ENCODE peak calls at places on chromosomes 12 and 14, in five cellular contexts. Z is substantia nigra; Y is colonic mucosa; E is A549; A is CD8-positive, alpha-beta memory T cell. G is an unnamed sample.
A peak's percentile ranks its signal among the peaks of the same experiment; 100 is the strongest.

GRCh38 chr14:35858521-35859209 is 32.5 kb downstream of the BRMS1L start:
- DNase-seq in Z (no peak), Y (no peak), E (no peak), A (no peak), G (no peak)

GRCh38 chr14:103395245-103395644 is 10.0 kb downstream of the MARK3 start:
- DNase-seq in Z (no peak), Y (no peak), E (no peak), A (peak; percentile 39), G (no peak)

GRCh38 chr14:99201351-99202073 is 70.5 kb downstream of the BCL11B start:
- DNase-seq in Z (no peak), Y (no peak), E (peak; percentile 21), A (peak; percentile 63), G (no peak)

GRCh38 chr14:60594077-60594476 is 55.2 kb downstream of the SIX1 start:
- DNase-seq in Z (no peak), Y (no peak), E (no peak), A (no peak), G (no peak)

GRCh38 chr14:105588236-105588860 is 62.0 kb downstream of the TMEM121 start:
- DNase-seq in Z (no peak), Y (no peak), E (no peak), A (no peak), G (no peak)

GRCh38 chr12:75452675-75453330 is 27.8 kb upstream of the GLIPR1 start:
- DNase-seq in Z (no peak), Y (no peak), E (peak; percentile 8), A (no peak), G (no peak)

GRCh38 chr14:95507701-95508103 is 8.7 kb downstream of the SYNE3 start:
- DNase-seq in Z (no peak), Y (no peak), E (no peak), A (no peak), G (no peak)

GRCh38 chr14:39576726-39577125 is 144.5 kb upstream of the FBXO33 start:
- DNase-seq in Z (no peak), Y (no peak), E (no peak), A (no peak), G (no peak)

GRCh38 chr14:85508863-85509262 is 21.1 kb upstream of the FLRT2 start:
- DNase-seq in Z (no peak), Y (no peak), E (no peak), A (no peak), G (no peak)

GRCh38 chr14:55979096-55979495 is 139.1 kb upstream of the PELI2 start:
- DNase-seq in Z (no peak), Y (no peak), E (no peak), A (no peak), G (no peak)

GRCh38 chr12:116310082-116310481 is 32.6 kb upstream of the MED13L start:
- DNase-seq in Z (no peak), Y (no peak), E (no peak), A (no peak), G (no peak)
- H3K27ac ChIP-seq in Z (no peak overlapping the region), Y (no peak overlapping the region), E (no peak overlapping the region), A (no peak overlapping the region), G (no peak overlapping the region)

GRCh38 chr12:94225924-94226630 is 77.7 kb downstream of the PLXNC1 start:
- DNase-seq in Z (no peak), Y (no peak), E (no peak), A (no peak), G (no peak)
- H3K27ac ChIP-seq in Z (no peak overlapping the region), Y (no peak overlapping the region), E (no peak overlapping the region), A (no peak overlapping the region), G (no peak overlapping the region)

GRCh38 chr12:7129647-7130536 is at the start of gene CLSTN3:
- DNase-seq in Z (peak; percentile 58), Y (peak; percentile 79), E (no peak), A (peak; percentile 84), G (peak; percentile 52)
- H3K27ac ChIP-seq in Z (peak within 1 kb of the TSS; percentile 64), Y (peak within 1 kb of the TSS; percentile 15), E (no peak within 1 kb of the TSS), A (peak within 1 kb of the TSS; percentile 85), G (peak within 1 kb of the TSS; percentile 76)

DNA sequence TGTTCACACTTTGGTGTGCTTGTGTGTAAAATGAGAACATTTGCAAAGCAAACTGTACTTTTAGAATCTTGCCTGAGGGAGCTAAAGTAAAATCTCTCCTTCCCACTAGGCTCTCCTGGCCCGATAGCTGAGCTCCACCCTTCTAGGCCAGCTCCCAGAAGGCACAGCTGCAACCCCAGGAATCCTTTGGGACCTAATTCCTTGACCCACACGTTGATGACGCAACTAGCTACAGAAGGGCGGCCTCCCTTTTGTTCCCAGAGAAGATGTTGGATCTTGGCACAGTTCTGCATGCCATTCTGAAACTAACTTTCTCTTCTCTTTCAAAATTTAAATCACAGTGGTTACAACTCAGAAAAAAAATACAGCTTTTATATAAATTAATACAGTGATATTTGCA is 268.1 kb downstream of the EGLN3 start:
- DNase-seq in Z (no peak), Y (no peak), E (no peak), A (no peak), G (no peak)
- H3K27ac ChIP-seq in Z (no peak overlapping the region), Y (no peak overlapping the region), E (no peak overlapping the region), A (no peak overlapping the region), G (no peak overlapping the region)

DNA sequence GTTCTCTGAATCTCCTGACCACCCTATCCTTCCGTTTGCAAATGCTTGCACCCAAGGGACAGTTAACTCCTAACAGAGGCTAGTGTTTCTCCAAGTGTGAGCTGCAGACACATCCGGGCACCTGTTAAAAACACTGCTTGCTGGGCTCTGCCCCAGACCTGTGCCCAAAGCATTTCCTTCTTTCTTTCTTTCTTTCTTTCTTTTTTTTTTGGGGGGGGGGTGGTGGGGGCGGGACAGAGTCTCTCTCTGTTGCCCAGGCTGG is 42.5 kb downstream of the SPRING1 start:
- DNase-seq in Z (no peak), Y (no peak), E (no peak), A (no peak), G (no peak)
- H3K27ac ChIP-seq in Z (no peak overlapping the region), Y (no peak overlapping the region), E (no peak overlapping the region), A (no peak overlapping the region), G (no peak overlapping the region)

GRCh38 chr14:71416392-71416791 is 509.1 kb downstream of the PCNX1 start:
- DNase-seq in Z (no peak), Y (no peak), E (no peak), A (no peak), G (no peak)

GRCh38 chr14:71415404-71415690 is 508.1 kb downstream of the PCNX1 start:
- DNase-seq in Z (no peak), Y (no peak), E (no peak), A (no peak), G (no peak)

GRCh38 chr14:71411280-71411595 is 504.0 kb downstream of the PCNX1 start:
- DNase-seq in Z (no peak), Y (no peak), E (no peak), A (no peak), G (no peak)

GRCh38 chr14:71411766-71412165 is 504.5 kb downstream of the PCNX1 start:
- DNase-seq in Z (no peak), Y (no peak), E (no peak), A (no peak), G (no peak)

GRCh38 chr14:71414631-71415403 is 507.6 kb downstream of the PCNX1 start:
- DNase-seq in Z (no peak), Y (no peak), E (no peak), A (no peak), G (no peak)
- H3K27ac ChIP-seq in Z (no peak overlapping the region), Y (no peak overlapping the region), E (no peak overlapping the region), A (no peak overlapping the region), G (no peak overlapping the region)

DNA sequence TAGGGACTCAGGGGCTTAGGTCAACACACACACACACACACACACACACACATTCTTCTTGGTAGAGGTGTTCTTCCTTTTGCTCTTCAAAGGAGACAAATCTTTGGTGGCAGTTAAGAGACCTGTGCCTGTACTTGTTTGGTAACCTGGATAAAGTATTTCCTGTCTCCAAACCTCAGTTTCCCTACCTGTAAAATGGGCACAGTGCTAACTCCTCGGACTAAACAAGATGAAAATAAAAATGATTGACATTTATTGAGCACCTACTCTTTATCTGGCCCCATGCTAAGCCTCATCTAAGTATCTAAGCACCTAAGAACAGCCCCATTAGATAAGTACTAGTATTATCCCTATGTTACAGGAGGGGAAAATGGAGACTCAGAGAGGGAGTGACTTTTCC is 220.8 kb upstream of the MYL2 start:
- DNase-seq in Z (no peak), Y (no peak), E (no peak), A (no peak), G (no peak)
- H3K27ac ChIP-seq in Z (no peak overlapping the region), Y (no peak overlapping the region), E (no peak overlapping the region), A (no peak overlapping the region), G (no peak overlapping the region)

GRCh38 chr12:69015017-69015416 is 82.0 kb upstream of the CPM start:
- DNase-seq in Z (no peak), Y (no peak), E (no peak), A (no peak), G (no peak)
- H3K27ac ChIP-seq in Z (no peak overlapping the region), Y (no peak overlapping the region), E (no peak overlapping the region), A (no peak overlapping the region), G (no peak overlapping the region)

GRCh38 chr14:77077040-77077439 is 21.0 kb upstream of the CIPC start:
- DNase-seq in Z (no peak), Y (no peak), E (no peak), A (no peak), G (no peak)
- H3K27ac ChIP-seq in Z (no peak overlapping the region), Y (no peak overlapping the region), E (no peak overlapping the region), A (no peak overlapping the region), G (no peak overlapping the region)

DNA sequence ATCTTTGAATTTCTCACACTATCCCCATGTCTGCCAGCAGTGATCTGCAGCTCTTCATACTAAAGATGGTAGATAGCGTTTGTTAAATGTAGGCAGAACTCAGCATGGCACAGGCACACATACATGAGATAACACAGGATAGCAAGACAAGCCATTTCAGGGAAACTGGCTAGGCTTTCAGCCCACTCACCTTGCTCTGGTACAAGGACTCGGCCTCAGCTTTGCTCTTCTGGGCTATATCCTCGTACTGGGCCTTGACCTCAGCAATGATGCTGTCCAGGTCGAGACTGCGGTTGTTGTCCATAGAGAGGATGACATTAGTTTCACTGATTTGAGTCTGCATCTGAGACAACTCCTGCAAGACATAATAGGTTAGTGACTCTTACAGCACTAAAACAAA is 3.1 kb downstream of the KRT1 start:
- DNase-seq in Z (no peak), Y (no peak), E (no peak), A (no peak), G (no peak)
- H3K27ac ChIP-seq in Z (no peak overlapping the region), Y (no peak overlapping the region), E (no peak overlapping the region), A (no peak overlapping the region), G (no peak overlapping the region)